ENCODE peak calls at places on chromosomes 4 and X, in seven cellular contexts. I is right lobe of liver, D is tibial nerve, G is transverse colon, L is breast epithelium, M is suprapubic skin, H is spleen. Y is an unnamed sample.

GRCh38 chrX:30898886-30899285 is 9.8 kb upstream of the TAB3 start:
- DNase-seq in I (no peak), D (no peak), G (no peak), L (no peak), M (no peak), H (no peak), Y (no peak)

GRCh38 chrX:54994668-54995452 is 872 bp upstream of the PFKFB1 start:
- DNase-seq in I (peak; percentile 60), D (no peak), G (no peak), L (no peak), M (no peak), H (no peak), Y (no peak)

GRCh38 chr4:38948551-38948950 is 80.9 kb downstream of the FAM114A1 start:
- DNase-seq in I (no peak), D (peak; percentile 71), G (peak; percentile 49), L (no peak), M (no peak), H (no peak), Y (peak; percentile 49)

GRCh38 chr4:102684605-102685052 is 76.1 kb downstream of the MANBA start:
- DNase-seq in I (no peak), D (no peak), G (no peak), L (no peak), M (no peak), H (no peak), Y (no peak)

GRCh38 chr4:48173055-48173991 is 39.3 kb upstream of the TXK start:
- DNase-seq in I (no peak), D (no peak), G (no peak), L (no peak), M (no peak), H (no peak), Y (no peak)

GRCh38 chr4:10082047-10082446 is 34.6 kb downstream of the WDR1 start:
- DNase-seq in I (no peak), D (no peak), G (peak; percentile 3), L (no peak), M (no peak), H (peak; percentile 56), Y (peak; percentile 30)

GRCh38 chr4:4289055-4289454 is 899 bp downstream of the LYAR start:
- DNase-seq in I (no peak), D (no peak), G (no peak), L (no peak), M (peak; percentile 24), H (no peak), Y (no peak)

GRCh38 chr4:2301806-2302205 is 39.9 kb upstream of the MXD4 start:
- DNase-seq in I (no peak), D (no peak), G (no peak), L (no peak), M (no peak), H (peak; percentile 68), Y (no peak)

GRCh38 chr4:113678651-113679050 is 82.9 kb downstream of the CAMK2D start:
- DNase-seq in I (no peak), D (no peak), G (no peak), L (no peak), M (no peak), H (no peak), Y (no peak)

GRCh38 chr4:88791274-88791673 is 93.6 kb upstream of the NAP1L5 start:
- DNase-seq in I (no peak), D (no peak), G (no peak), L (no peak), M (no peak), H (no peak), Y (no peak)

DNA sequence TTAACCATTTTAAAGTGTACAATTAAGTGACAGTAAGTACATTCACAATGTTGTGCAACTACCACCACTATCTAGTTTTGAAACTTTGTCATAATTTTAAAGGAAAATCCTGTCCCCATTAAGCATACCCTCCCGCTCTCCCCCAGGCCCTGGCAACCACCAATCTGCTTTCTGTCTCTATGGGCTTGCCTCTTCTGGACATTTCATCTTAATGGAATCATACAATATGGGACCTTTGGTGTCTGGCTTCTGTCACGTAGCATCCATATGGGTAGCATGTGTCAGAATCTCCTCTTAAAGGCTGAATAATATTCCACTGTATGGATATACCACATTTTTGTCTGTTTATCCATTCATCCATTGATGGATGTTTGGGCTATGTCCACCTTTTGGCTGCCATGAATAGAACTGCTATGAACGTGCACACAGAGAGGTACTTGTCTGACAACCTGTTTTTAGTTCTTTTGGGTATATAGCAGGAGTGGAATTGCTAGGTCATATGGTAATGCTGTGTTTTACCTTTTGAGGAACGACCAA is 61.5 kb downstream of the ELF4 start:
- DNase-seq in I (no peak), D (no peak), G (no peak), L (no peak), M (no peak), H (no peak), Y (no peak)
- TF ChIP-seq POLR2A in I (no peak), D (no peak), G (no peak), L (no peak), M (no peak), H (no peak), Y (no peak)

DNA sequence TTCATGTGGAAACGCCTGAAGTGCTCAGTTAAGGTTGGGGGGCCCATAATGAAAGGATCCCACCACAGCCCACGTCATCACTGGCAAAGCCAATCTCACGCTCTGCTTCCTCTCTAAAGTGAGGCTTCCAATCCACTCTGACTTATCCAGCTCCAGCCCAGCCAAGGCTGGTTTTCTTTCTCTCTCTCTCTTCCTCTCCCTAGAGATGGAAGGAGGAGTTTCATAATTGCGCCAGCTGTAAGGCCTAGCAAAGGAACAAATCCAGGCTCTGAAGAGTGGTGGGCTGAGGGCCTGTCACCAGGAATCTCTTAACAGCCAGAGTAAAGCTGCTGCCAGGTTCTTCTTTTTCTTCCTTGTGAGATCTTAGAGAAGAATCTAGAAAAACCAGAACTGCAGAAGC is 20.7 kb upstream of the BCLAF3 start:
- DNase-seq in I (no peak), D (no peak), G (no peak), L (no peak), M (no peak), H (no peak), Y (no peak)
- H3K27me3 ChIP-seq in I (no peaks in the 10 kb centered on the region), D (no peaks in the 10 kb centered on the region), G (no peaks in the 10 kb centered on the region), L (no peaks in the 10 kb centered on the region), M (no peaks in the 10 kb centered on the region), H (no peaks in the 10 kb centered on the region), Y (no peaks in the 10 kb centered on the region)

DNA sequence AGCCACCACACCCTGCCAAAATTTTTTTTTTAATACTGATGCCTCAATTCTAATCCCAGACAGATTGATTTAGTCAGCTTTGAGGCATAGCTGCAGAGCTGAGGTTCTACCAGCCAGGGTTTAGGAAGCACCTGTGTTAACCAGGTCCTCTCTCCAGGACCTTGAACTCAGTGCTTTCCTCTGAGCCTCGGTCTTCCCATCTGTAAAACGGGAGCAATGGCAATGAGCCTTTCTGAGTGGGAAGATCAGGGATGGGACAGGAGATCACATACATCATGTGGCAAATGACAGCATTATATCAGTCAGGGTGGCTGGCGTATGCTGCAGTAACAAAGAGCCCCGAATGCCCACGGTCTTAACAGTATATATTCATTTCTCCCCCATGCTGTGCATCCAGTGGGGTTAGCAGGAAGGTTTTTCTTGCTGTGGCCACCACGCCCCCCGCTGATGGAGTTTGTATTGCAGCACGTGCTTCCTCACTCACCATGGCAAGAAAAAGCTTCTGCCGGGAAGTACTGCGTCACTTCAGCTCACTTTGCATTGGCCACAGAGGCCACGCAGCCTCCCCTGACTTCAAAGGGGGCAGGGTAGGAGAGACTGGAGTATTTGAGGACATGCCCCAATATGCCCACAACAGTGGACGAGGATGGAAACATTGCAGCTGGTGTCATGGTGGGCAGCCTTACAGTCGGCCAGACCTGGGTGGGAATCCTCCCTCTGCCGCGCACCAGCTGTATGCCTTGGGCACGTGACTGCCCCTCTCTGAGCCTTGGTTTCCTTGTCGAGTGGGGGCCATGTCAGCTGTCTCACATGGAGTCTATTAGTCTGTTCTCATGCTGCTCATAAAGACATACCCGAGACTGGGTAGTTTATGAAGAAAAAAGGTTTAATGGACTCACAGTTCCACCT is 24.1 kb upstream of the MRFAP1 start:
- DNase-seq in I (no peak), D (no peak), G (no peak), L (no peak), M (no peak), H (peak; percentile 47), Y (no peak)
- H3K4me1 ChIP-seq in I (no peaks in the 10 kb centered on the region), D (no peaks in the 10 kb centered on the region), G (no peaks in the 10 kb centered on the region), L (no peaks in the 10 kb centered on the region), M (no peaks in the 10 kb centered on the region), H (no peaks in the 10 kb centered on the region), Y (no peaks in the 10 kb centered on the region)

GRCh38 chrX:153599192-153600031 is 473 bp upstream of the CCNQ start:
- DNase-seq in I (peak; percentile 92), D (peak; percentile 53), G (peak; percentile 92), L (peak; percentile 78), M (peak; percentile 85), H (peak; percentile 97), Y (peak; percentile 90)

GRCh38 chrX:153600921-153601320 is 2.0 kb upstream of the CCNQ start:
- DNase-seq in I (no peak), D (no peak), G (no peak), L (no peak), M (no peak), H (peak; percentile 74), Y (no peak)

GRCh38 chrX:153600032-153600373 is 1.1 kb upstream of the CCNQ start:
- DNase-seq in I (no peak), D (no peak), G (no peak), L (no peak), M (no peak), H (peak; percentile 60), Y (no peak)

GRCh38 chrX:153597351-153597750 is 1.6 kb downstream of the CCNQ start:
- DNase-seq in I (no peak), D (no peak), G (no peak), L (no peak), M (no peak), H (peak; percentile 12), Y (no peak)

DNA sequence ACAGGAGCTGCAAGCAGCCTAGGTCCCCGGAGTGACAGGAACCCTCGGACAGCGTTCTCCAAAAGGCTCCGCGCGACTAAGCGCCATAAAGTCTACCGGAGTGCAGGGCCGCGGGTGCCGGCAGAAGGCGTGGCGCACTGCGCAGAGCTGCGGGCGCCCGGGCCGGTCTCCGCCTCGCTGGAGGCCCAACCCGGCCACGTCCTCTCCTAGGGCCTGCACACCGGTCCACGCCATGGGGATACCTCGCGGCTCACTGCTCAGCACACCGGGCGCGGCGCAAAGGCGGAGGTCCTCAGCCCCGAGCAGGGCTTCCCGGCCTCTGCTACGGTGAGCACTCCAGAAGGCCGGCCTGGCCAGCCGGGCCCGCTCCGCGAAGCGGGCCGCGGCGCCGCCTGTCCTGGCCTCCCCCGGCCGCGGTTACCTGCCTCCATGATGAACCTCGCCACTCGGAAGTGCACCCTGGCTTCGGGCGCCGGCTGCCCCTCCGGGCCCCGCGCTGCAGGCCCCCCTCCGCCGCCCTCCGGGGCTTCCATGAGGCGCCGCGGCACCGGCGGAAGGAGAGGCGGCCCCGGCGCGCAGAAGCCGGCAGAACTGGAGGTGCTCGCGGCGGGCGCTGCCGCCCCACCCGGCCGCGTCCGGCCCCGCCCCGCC is at the start of gene CCNQ:
- DNase-seq in I (peak; percentile 38), D (no peak), G (peak; percentile 36), L (no peak), M (no peak), H (peak; percentile 87), Y (no peak)
- TF ChIP-seq POLR2A in I (peak; percentile 68), D (no peak), G (peak; percentile 14), L (no peak), M (no peak), H (peak; percentile 51), Y (no peak)

GRCh38 chr4:16089156-16089555 is 5.3 kb upstream of the PROM1 start:
- DNase-seq in I (no peak), D (no peak), G (no peak), L (no peak), M (no peak), H (no peak), Y (no peak)

GRCh38 chr4:16090306-16090705 is 6.5 kb upstream of the PROM1 start:
- DNase-seq in I (no peak), D (no peak), G (no peak), L (no peak), M (no peak), H (no peak), Y (no peak)

GRCh38 chr4:16092682-16093319 is 9.0 kb upstream of the PROM1 start:
- DNase-seq in I (no peak), D (no peak), G (no peak), L (no peak), M (no peak), H (no peak), Y (no peak)
- H3K27me3 ChIP-seq in I (no peaks in the 10 kb centered on the region), D (no peaks in the 10 kb centered on the region), G (no peaks in the 10 kb centered on the region), L (no peaks in the 10 kb centered on the region), M (peaks cover 11% of the 10 kb centered on the region), H (no peaks in the 10 kb centered on the region), Y (no peaks in the 10 kb centered on the region)

Y was measured in ovary.